ENCODE peak calls at places on chromosomes 3 and 15, in eight cellular contexts. V is foreskin fibroblast; K is stimulated activated CD4-positive, alpha-beta T cell treated with anti-CD3 and anti-CD28 coated beads, Interleukin-4, amount 100 ng/mL, for 48 hours; O is A673; T is activated effector memory CD4-positive, alpha-beta T cell treated with Interleukin-2 at 50 U/mL for 16 hours; Q is astrocyte of the hippocampus; X is stimulated activated CD8-positive, alpha-beta memory T cell treated with anti-CD3 and anti-CD28 coated beads, Interleukin-15, amount 100 ng/mL, for 48 hours; R is T1000. F is an unnamed sample.

GRCh38 chr15:98143116-98143515 is 182.6 kb downstream of the ARRDC4 start:
- DNase-seq in R (no peak), K (no peak), V (no peak), Q (no peak), X (no peak), T (no peak), O (no peak), F (no peak)

GRCh38 chr15:26866298-26867198 is at the start of gene GABRA5:
- DNase-seq in K (no peak), R (no peak), O (no peak), X (no peak), T (no peak), V (no peak), Q (peak; percentile 88), F (peak; percentile 25)

GRCh38 chr3:16060358-16060852 is 114.1 kb upstream of the GALNT15 start:
- DNase-seq in T (no peak), Q (peak; percentile 97), R (peak; percentile 85), X (no peak), V (peak; percentile 99), K (no peak), O (peak; percentile 32), F (peak; percentile 17)

GRCh38 chr3:118974356-118975097 is 60.1 kb downstream of the IGSF11 start:
- DNase-seq in K (no peak), R (no peak), V (no peak), O (no peak), Q (no peak), X (no peak), T (no peak), F (no peak)

GRCh38 chr15:70159397-70160009 is 61.8 kb upstream of the TLE3 start:
- DNase-seq in Q (no peak), R (no peak), X (no peak), V (no peak), K (no peak), T (no peak), O (no peak), F (no peak)

GRCh38 chr3:97161169-97161568 is 346.8 kb downstream of the EPHA6 start:
- DNase-seq in Q (no peak), V (no peak), T (no peak), R (no peak), K (no peak), X (no peak), O (no peak), F (no peak)

GRCh38 chr3:127734754-127735473 is 62.2 kb downstream of the ABTB1 start:
- DNase-seq in R (peak; percentile 63), V (peak; percentile 95), O (peak; percentile 94), K (no peak), X (no peak), Q (peak; percentile 95), T (no peak), F (no peak)

GRCh38 chr15:29291067-29291466 is 21.4 kb upstream of the NSMCE3 start:
- DNase-seq in X (no peak), T (no peak), V (no peak), Q (no peak), O (no peak), R (no peak), K (no peak), F (no peak)

GRCh38 chr3:59424268-59425010 is 374.6 kb upstream of the CFAP20DC start:
- DNase-seq in V (peak; percentile 67), Q (peak; percentile 74), O (no peak), T (peak; percentile 10), R (no peak), K (no peak), X (no peak), F (no peak)

GRCh38 chr3:2655229-2655701 is 454.9 kb downstream of the IL5RA start:
- DNase-seq in T (no peak), R (no peak), X (no peak), V (no peak), Q (no peak), K (no peak), O (no peak), F (no peak)

GRCh38 chr15:101148166-101148880 is 103.5 kb downstream of the CHSY1 start:
- DNase-seq in V (no peak), O (no peak), Q (no peak), K (no peak), T (no peak), R (no peak), X (no peak), F (no peak)

GRCh38 chr15:92883643-92884458 is 16.3 kb upstream of the CHD2 start:
- DNase-seq in V (no peak), X (no peak), O (no peak), T (no peak), Q (peak; percentile 50), R (no peak), K (no peak), F (no peak)

GRCh38 chr3:124419303-124419702 is 310.9 kb upstream of the UMPS start:
- DNase-seq in X (no peak), K (no peak), V (no peak), O (no peak), T (no peak), R (no peak), Q (no peak), F (no peak)

GRCh38 chr3:12051586-12051985 is 47.4 kb downstream of the SYN2 start:
- DNase-seq in Q (no peak), R (no peak), V (no peak), O (no peak), K (no peak), X (no peak), T (no peak), F (no peak)

GRCh38 chr3:171134170-171134569 is 107.7 kb upstream of the SLC2A2 start:
- DNase-seq in T (no peak), O (no peak), X (no peak), V (no peak), R (no peak), K (no peak), Q (no peak), F (no peak)

F was measured in occipital lobe.